ENCODE peak calls at places on chromosomes 11 and 22, in five cellular contexts. I is HCT116, P is HepG2, V is H1, D is K562. W is an unnamed sample.

GRCh38 chr11:126340960-126341709 is 14.4 kb upstream of the ST3GAL4 start:
- DNase-seq in D (no peak), V (no peak), I (no peak), P (no peak), W (peak)

GRCh38 chr11:70644343-70645060 is 246.2 kb downstream of the CTTN start:
- DNase-seq in V (no peak), D (no peak), P (no peak), I (no peak), W (no peak)

GRCh38 chr11:123065634-123066033 is 3.7 kb upstream of the HSPA8 start:
- DNase-seq in V (no peak), P (no peak), D (no peak), I (no peak), W (no peak)

GRCh38 chr11:1497600-1497999 is 11.0 kb upstream of the MOB2 start:
- DNase-seq in D (no peak), P (no peak), V (no peak), I (no peak), W (no peak)

GRCh38 chr11:69140635-69141034 is 15.1 kb upstream of the SMIM38 start:
- DNase-seq in I (no peak), V (no peak), P (no peak), D (no peak), W (no peak)

GRCh38 chr11:113378013-113378412 is 9.6 kb upstream of the ANKK1 start:
- DNase-seq in V (no peak), P (no peak), I (no peak), D (no peak), W (no peak)

GRCh38 chr22:24901448-24901847 is 45.0 kb downstream of the LHFPL7 start:
- DNase-seq in D (no peak), P (no peak), I (no peak), V (no peak), W (no peak)

GRCh38 chr11:508956-509355 is 1.9 kb upstream of the RNH1 start:
- DNase-seq in I (no peak), V (no peak), P (no peak), D (no peak), W (no peak)

GRCh38 chr11:69721745-69722144 is 17.9 kb upstream of the FGF19 start:
- DNase-seq in P (no peak), V (no peak), I (no peak), D (no peak), W (no peak)

GRCh38 chr11:128279861-128280260 is 307.5 kb downstream of the ETS1 start:
- DNase-seq in V (no peak), P (no peak), D (no peak), I (no peak), W (no peak)

GRCh38 chr11:79054636-79055035 is 386.2 kb downstream of the TENM4 start:
- DNase-seq in I (no peak), P (no peak), V (no peak), D (no peak), W (no peak)

GRCh38 chr22:29642694-29643093 is 39.3 kb downstream of the NF2 start:
- DNase-seq in V (no peak), P (no peak), D (no peak), I (no peak), W (no peak)

GRCh38 chr11:10603721-10604297 is 35.3 kb upstream of the LYVE1 start:
- DNase-seq in P (no peak), I (no peak), D (no peak), V (no peak), W (no peak)

GRCh38 chr11:128574576-128575011 is 12.8 kb downstream of the ETS1 start:
- DNase-seq in V (no peak), P (no peak), I (no peak), D (no peak), W (no peak)

GRCh38 chr11:111966678-111967077 is 29.5 kb downstream of the DIXDC1 start:
- DNase-seq in D (no peak), P (no peak), V (no peak), I (no peak), W (no peak)

GRCh38 chr11:131385763-131386394 is 15.5 kb downstream of the NTM start:
- DNase-seq in D (no peak), I (no peak), V (no peak), P (no peak), W (no peak)

DNA sequence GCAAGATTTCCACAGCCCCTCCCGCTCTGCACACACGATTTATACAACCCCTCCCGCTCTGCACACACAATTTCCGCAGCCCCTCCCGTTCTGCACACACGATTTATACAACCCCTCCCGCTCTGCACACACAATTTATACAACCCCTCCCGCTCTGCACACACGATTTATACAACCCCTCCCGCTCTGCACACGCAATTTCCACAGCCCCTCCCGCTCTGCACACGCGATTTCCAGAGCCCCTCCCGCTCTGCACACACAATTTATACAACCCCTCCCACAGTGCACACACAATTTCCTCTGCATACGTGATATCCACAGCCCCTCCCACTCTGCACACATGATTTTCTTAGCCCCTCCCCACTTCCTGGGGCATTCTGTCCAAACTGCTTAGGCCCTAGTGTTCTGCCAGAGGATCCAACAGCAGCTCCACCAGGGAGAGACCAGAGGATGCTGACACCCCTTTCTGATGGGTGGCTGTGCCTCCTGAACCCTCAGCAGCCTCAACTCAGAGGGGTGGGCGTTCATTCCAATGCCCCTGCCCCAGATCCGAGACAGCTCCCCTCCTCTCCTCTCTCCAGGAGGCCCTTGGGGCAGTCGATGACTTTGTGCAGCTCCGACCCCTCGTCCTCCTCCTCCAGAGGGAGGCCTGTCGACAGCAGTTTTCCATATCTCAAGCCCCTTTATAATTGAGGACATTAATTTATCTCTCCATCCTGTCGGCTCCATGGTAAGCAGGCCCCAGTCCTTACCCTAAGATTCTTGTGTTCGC is 671.7 kb downstream of the BRD1 start:
- DNase-seq in P (no peak), D (no peak), I (no peak), V (no peak), W (no peak)
- TF ChIP-seq SIN3A in P (no peak), D (no peak), I (no peak), V (no peak), W (no peak)

DNA sequence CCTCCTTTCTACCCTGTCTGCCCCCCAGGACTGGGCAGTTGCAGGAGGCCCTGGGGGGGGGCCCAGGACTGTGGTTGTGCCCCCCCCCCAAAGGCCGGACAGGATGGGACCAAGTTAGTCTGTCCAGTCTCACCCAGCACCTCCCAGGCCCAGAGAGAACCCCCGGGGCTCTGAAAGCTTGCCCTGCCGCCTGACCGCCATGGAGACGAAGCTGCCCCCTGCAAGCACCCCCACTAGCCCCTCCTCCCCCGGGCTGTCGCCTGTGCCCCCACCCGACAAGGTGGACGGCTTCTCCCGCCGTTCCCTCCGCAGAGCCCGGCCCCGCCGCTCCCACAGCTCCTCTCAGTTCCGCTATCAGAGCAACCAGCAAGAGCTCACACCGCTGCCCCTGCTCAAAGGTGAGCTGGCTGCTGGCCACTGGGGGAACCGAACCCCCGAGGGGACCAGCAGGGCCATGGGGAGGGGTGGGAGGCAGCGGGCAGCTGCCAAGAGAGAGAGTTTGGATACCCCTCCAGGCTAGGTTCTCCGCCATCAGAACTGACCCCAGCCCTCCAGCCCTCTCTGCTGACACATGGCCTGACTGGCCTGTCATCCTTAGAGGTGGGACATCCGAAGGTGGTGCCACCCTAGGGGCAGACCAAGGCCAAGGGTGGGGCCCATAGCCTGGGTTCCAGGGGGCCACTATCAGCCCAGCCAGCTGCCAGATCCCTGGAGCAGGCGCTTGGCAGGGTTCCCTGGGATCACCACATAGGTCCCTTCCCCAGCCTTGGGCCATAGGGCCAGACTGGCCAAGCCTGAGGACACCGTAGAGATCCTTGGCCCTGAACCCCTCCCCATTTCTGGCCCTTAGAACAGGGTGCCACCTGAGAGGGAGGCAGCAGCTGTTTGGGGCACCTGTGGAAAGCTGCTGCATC is 1.3 kb downstream of the PPP2R5B start:
- DNase-seq in V (no peak), P (no peak), D (no peak), I (no peak), W (no peak)
- TF ChIP-seq POLR2A in V (no peak), P (no peak), D (no peak), I (no peak), W (no peak)

GRCh38 chr11:101817536-101817935 is 97.3 kb upstream of the CEP126 start:
- DNase-seq in D (no peak), P (no peak), I (no peak), V (no peak), W (no peak)
- TF ChIP-seq SIN3A in D (no peak), P (no peak), I (no peak), V (no peak), W (no peak)

GRCh38 chr11:64170419-64170818 is 4.5 kb upstream of the MACROD1 start:
- DNase-seq in D (no peak), P (no peak), I (no peak), V (no peak), W (no peak)

GRCh38 chr11:64165482-64165841 is 451 bp downstream of the MACROD1 start:
- DNase-seq in P (no peak), I (no peak), V (no peak), D (peak), W (no peak)

GRCh38 chr11:64164392-64165312 is 1.3 kb downstream of the MACROD1 start:
- DNase-seq in D (peak), I (no peak), P (peak), V (no peak), W (no peak)

GRCh38 chr11:64163951-64164350 is 2.0 kb downstream of the MACROD1 start:
- DNase-seq in I (no peak), V (no peak), D (no peak), P (no peak), W (no peak)

DNA sequence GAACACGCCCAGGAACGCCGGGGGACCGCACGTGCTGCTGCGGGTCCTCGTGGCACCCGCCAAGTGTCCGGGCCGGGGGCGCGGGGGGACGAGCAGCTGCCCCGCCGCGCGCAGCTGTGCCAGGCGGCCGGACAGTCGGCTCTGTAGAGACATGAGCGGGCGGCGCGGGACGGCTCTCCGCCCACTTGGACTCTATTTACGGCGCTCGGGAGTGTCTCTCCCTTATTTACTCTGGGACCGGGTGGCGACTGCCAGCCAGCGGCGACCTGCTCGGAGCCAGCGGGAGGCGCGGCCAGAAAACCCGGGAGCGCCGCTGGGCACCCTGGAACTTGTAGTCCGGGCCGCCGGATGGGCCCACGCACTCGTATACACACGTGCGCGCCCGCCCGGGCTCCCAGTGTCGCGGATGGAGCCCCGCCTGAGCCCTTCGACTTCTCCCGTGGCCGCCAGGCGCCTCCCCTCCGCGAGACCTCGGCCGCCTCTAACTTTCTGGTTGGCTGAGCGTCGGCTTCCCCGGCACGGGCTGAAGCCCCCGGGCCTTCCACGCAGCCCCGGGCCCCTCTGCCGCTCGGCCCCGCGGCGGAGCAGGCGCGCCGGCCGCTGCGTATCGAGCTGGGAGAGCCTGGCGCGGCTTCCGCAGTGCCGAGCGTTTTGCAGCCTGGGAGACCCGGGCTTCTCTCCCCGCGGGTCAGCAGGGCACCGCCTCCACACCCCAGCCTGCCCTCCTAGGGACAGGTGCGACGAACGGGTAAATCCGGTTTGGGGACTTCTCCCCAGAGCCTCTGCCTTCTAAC is at the start of gene MACROD1:
- DNase-seq in V (no peak), I (peak), P (peak), D (peak), W (no peak)
- TF ChIP-seq POLR2A in V (no peak), I (peak), P (peak), D (peak), W (peak)

DNA sequence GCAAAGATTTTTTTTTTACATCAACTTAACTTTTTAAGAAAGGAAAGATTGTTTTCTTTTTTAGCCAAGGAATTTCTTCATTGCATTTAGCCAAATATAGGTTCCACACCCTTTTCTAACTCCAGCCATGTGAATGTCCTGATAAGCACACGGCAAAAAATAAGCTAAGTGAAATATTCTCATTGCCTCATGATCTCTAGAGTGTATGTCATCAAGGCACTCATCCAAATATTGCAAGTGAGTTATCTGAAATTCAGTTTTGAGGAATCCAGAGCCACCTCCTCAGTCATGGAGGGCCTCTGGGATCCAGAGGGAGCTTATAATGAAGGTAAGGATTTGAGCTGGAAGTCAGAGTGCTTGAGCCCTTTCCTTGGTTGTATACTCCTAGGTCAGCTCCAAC is 80.0 kb downstream of the BLID start:
- DNase-seq in I (no peak), D (no peak), V (no peak), P (no peak), W (no peak)
- TF ChIP-seq SIN3A in I (no peak), D (no peak), V (no peak), P (no peak), W (no peak)

GRCh38 chr11:67118059-67118766 is 850 bp upstream of the KDM2A start:
- DNase-seq in V (no peak), I (no peak), D (no peak), P (no peak), W (no peak)
- TF ChIP-seq POLR2A in V (no peak), I (no peak), D (no peak), P (no peak), W (peak)

GRCh38 chr22:41382098-41382578 is 396 bp downstream of the TEF start:
- DNase-seq in V (no peak), P (no peak), D (peak), I (no peak), W (no peak)
- TF ChIP-seq SIN3A in V (no peak), P (no peak), D (no peak), I (no peak), W (no peak)

GRCh38 chr11:75150879-75151278 is at the start of gene SLCO2B1:
- DNase-seq in V (no peak), I (no peak), D (no peak), P (no peak), W (no peak)
- TF ChIP-seq POLR2A in V (no peak), I (no peak), D (no peak), P (no peak), W (no peak)